ENCODE peak calls at places on chromosomes 4 and X, in five cellular contexts. One of them, this sample, is unnamed.

GRCh38 chr4:85774489-85774888 is 299.5 kb downstream of the ARHGAP24 start:
- DNase-seq in type B pancreatic cell: no peak
- DNase-seq in neural progenitor cell: no peak
- DNase-seq in GM20000: no peak
- DNase-seq in left lung: no peak
- DNase-seq in this sample: no peak

GRCh38 chrX:111086521-111087127 is 9.4 kb upstream of the PAK3 start:
- DNase-seq in left lung: no peak
- DNase-seq in neural progenitor cell: peak
- DNase-seq in GM20000: no peak
- DNase-seq in type B pancreatic cell: no peak
- DNase-seq in this sample: no peak

GRCh38 chr4:8921465-8921864 is 49.8 kb upstream of the HMX1 start:
- DNase-seq in type B pancreatic cell: no peak
- DNase-seq in GM20000: no peak
- DNase-seq in left lung: no peak
- DNase-seq in neural progenitor cell: no peak
- DNase-seq in this sample: no peak

GRCh38 chrX:48648299-48648698 is 35.3 kb upstream of the WAS start:
- DNase-seq in GM20000: peak
- DNase-seq in left lung: no peak
- DNase-seq in neural progenitor cell: peak
- DNase-seq in type B pancreatic cell: no peak
- DNase-seq in this sample: peak

GRCh38 chrX:9595131-9595530 is 130.3 kb downstream of the TBL1X start:
- DNase-seq in GM20000: no peak
- DNase-seq in type B pancreatic cell: no peak
- DNase-seq in neural progenitor cell: no peak
- DNase-seq in left lung: no peak
- DNase-seq in this sample: no peak

GRCh38 chrX:118627084-118627758 is 100.2 kb upstream of the IL13RA1 start:
- DNase-seq in GM20000: no peak
- DNase-seq in left lung: no peak
- DNase-seq in type B pancreatic cell: no peak
- DNase-seq in neural progenitor cell: no peak
- DNase-seq in this sample: no peak

GRCh38 chr4:137200322-137200721 is 332.0 kb downstream of the PCDH18 start:
- DNase-seq in type B pancreatic cell: no peak
- DNase-seq in GM20000: no peak
- DNase-seq in left lung: no peak
- DNase-seq in neural progenitor cell: no peak
- DNase-seq in this sample: no peak

GRCh38 chr4:149706942-149707341 is 108.7 kb downstream of the IQCM start:
- DNase-seq in GM20000: no peak
- DNase-seq in neural progenitor cell: no peak
- DNase-seq in left lung: no peak
- DNase-seq in type B pancreatic cell: no peak
- DNase-seq in this sample: no peak

GRCh38 chrX:85052636-85053343 is 49.1 kb downstream of the APOOL start:
- DNase-seq in type B pancreatic cell: no peak
- DNase-seq in GM20000: no peak
- DNase-seq in left lung: no peak
- DNase-seq in neural progenitor cell: no peak
- DNase-seq in this sample: no peak

GRCh38 chrX:13911581-13911980 is 94.7 kb upstream of the GPM6B start:
- DNase-seq in GM20000: no peak
- DNase-seq in type B pancreatic cell: no peak
- DNase-seq in left lung: no peak
- DNase-seq in neural progenitor cell: no peak
- DNase-seq in this sample: no peak

GRCh38 chrX:2576793-2577192 is 76.0 kb upstream of the DHRSX start:
- DNase-seq in left lung: no peak
- DNase-seq in neural progenitor cell: no peak
- DNase-seq in GM20000: no peak
- DNase-seq in type B pancreatic cell: no peak
- DNase-seq in this sample: no peak

GRCh38 chr4:140928880-140929279 is 172.7 kb upstream of the TBC1D9 start:
- DNase-seq in type B pancreatic cell: no peak
- DNase-seq in GM20000: no peak
- DNase-seq in neural progenitor cell: no peak
- DNase-seq in left lung: no peak
- DNase-seq in this sample: no peak

GRCh38 chr4:150997141-150997540 is 17.9 kb downstream of the LRBA start:
- DNase-seq in left lung: no peak
- DNase-seq in type B pancreatic cell: no peak
- DNase-seq in GM20000: no peak
- DNase-seq in neural progenitor cell: no peak
- DNase-seq in this sample: no peak

GRCh38 chr4:38782452-38783108 is at the start of gene TLR10:
- DNase-seq in left lung: no peak
- DNase-seq in GM20000: peak
- DNase-seq in type B pancreatic cell: no peak
- DNase-seq in neural progenitor cell: peak
- DNase-seq in this sample: peak

GRCh38 chr4:184310171-184310567 is 92.5 kb upstream of the ENPP6 start:
- DNase-seq in type B pancreatic cell: no peak
- DNase-seq in neural progenitor cell: no peak
- DNase-seq in left lung: peak
- DNase-seq in GM20000: peak
- DNase-seq in this sample: no peak

GRCh38 chr4:153514001-153514526 is 47.9 kb downstream of the TMEM131L start:
- DNase-seq in neural progenitor cell: no peak
- DNase-seq in type B pancreatic cell: no peak
- DNase-seq in GM20000: no peak
- DNase-seq in left lung: no peak
- DNase-seq in this sample: no peak

GRCh38 chr4:183806341-183806740 is 98.8 kb upstream of the STOX2 start:
- DNase-seq in type B pancreatic cell: no peak
- DNase-seq in left lung: no peak
- DNase-seq in GM20000: no peak
- DNase-seq in neural progenitor cell: no peak
- DNase-seq in this sample: no peak

GRCh38 chrX:95797344-95797743 is 887.3 kb upstream of the DIAPH2 start:
- DNase-seq in left lung: no peak
- DNase-seq in neural progenitor cell: no peak
- DNase-seq in GM20000: no peak
- DNase-seq in type B pancreatic cell: no peak
- DNase-seq in this sample: no peak

GRCh38 chr4:37665347-37666009 is 20.7 kb downstream of the RELL1 start:
- DNase-seq in left lung: no peak
- DNase-seq in neural progenitor cell: no peak
- DNase-seq in type B pancreatic cell: no peak
- DNase-seq in GM20000: no peak
- DNase-seq in this sample: no peak

GRCh38 chr4:147773261-147774184 is 41.6 kb downstream of the ARHGAP10 start:
- DNase-seq in neural progenitor cell: no peak
- DNase-seq in type B pancreatic cell: no peak
- DNase-seq in left lung: no peak
- DNase-seq in GM20000: no peak
- DNase-seq in this sample: no peak

GRCh38 chr4:106305435-106306055 is 10.5 kb downstream of the TBCK start:
- DNase-seq in GM20000: no peak
- DNase-seq in left lung: no peak
- DNase-seq in neural progenitor cell: no peak
- DNase-seq in type B pancreatic cell: no peak
- DNase-seq in this sample: no peak

GRCh38 chrX:9656277-9656676 is 109.4 kb downstream of the GPR143 start:
- DNase-seq in type B pancreatic cell: no peak
- DNase-seq in neural progenitor cell: no peak
- DNase-seq in GM20000: no peak
- DNase-seq in left lung: no peak
- DNase-seq in this sample: peak

GRCh38 chrX:155027509-155028066 is 944 bp downstream of the FUNDC2 start:
- DNase-seq in left lung: no peak
- DNase-seq in GM20000: no peak
- DNase-seq in neural progenitor cell: no peak
- DNase-seq in type B pancreatic cell: no peak
- DNase-seq in this sample: no peak

GRCh38 chrX:68808686-68809357 is 20.0 kb upstream of the EFNB1 start:
- DNase-seq in GM20000: no peak
- DNase-seq in left lung: no peak
- DNase-seq in type B pancreatic cell: no peak
- DNase-seq in neural progenitor cell: peak
- DNase-seq in this sample: no peak

GRCh38 chr4:85883180-85883579 is 408.2 kb downstream of the ARHGAP24 start:
- DNase-seq in neural progenitor cell: no peak
- DNase-seq in type B pancreatic cell: no peak
- DNase-seq in GM20000: no peak
- DNase-seq in left lung: no peak
- DNase-seq in this sample: no peak

GRCh38 chrX:18707442-18708049 is at the start of gene PPEF1:
- DNase-seq in left lung: no peak
- DNase-seq in GM20000: peak
- DNase-seq in type B pancreatic cell: no peak
- DNase-seq in neural progenitor cell: no peak
- DNase-seq in this sample: no peak

GRCh38 chrX:18714910-18715309 is 7.5 kb downstream of the PPEF1 start:
- DNase-seq in left lung: no peak
- DNase-seq in type B pancreatic cell: no peak
- DNase-seq in GM20000: no peak
- DNase-seq in neural progenitor cell: no peak
- DNase-seq in this sample: no peak

DNA sequence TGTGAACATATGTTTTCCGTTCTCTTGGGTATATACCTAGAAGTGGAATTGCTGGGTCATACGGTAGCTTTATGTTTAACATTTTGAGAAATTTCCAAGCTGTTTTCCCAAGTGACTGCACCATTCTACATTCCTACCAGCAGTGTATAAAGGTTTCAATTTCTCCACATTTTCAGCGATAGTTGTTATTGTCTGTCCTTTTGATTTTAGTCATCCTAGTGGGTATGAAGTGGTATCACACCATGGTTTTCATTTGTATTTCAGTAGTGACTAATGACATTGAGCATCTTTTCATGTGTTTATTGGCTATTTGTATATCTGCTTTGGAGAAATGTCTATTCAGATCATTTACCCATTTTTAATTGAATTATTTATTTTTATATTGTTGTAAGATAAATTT is 2.4 kb downstream of the PPEF1 start:
- DNase-seq in neural progenitor cell: no peak
- DNase-seq in GM20000: no peak
- DNase-seq in type B pancreatic cell: no peak
- DNase-seq in left lung: no peak
- DNase-seq in this sample: no peak
- TF ChIP-seq CTCF in neural progenitor cell: no peak
- TF ChIP-seq CTCF in GM20000: no peak
- TF ChIP-seq CTCF in type B pancreatic cell: peak
- TF ChIP-seq CTCF in left lung: no peak
- TF ChIP-seq CTCF in this sample: no peak

GRCh38 chr4:102302762-102303161 is 42.5 kb downstream of the SLC39A8 start:
- DNase-seq in type B pancreatic cell: no peak
- DNase-seq in GM20000: no peak
- DNase-seq in neural progenitor cell: no peak
- DNase-seq in left lung: no peak
- DNase-seq in this sample: no peak

GRCh38 chr4:102299708-102300107 is 45.6 kb downstream of the SLC39A8 start:
- DNase-seq in left lung: no peak
- DNase-seq in neural progenitor cell: peak
- DNase-seq in GM20000: peak
- DNase-seq in type B pancreatic cell: no peak
- DNase-seq in this sample: peak

GRCh38 chr4:102295153-102295862 is 50.0 kb downstream of the SLC39A8 start:
- DNase-seq in type B pancreatic cell: no peak
- DNase-seq in GM20000: no peak
- DNase-seq in neural progenitor cell: no peak
- DNase-seq in left lung: no peak
- DNase-seq in this sample: no peak

GRCh38 chr4:102299302-102299701 is 46.0 kb downstream of the SLC39A8 start:
- DNase-seq in neural progenitor cell: no peak
- DNase-seq in type B pancreatic cell: no peak
- DNase-seq in left lung: no peak
- DNase-seq in GM20000: no peak
- DNase-seq in this sample: no peak

DNA sequence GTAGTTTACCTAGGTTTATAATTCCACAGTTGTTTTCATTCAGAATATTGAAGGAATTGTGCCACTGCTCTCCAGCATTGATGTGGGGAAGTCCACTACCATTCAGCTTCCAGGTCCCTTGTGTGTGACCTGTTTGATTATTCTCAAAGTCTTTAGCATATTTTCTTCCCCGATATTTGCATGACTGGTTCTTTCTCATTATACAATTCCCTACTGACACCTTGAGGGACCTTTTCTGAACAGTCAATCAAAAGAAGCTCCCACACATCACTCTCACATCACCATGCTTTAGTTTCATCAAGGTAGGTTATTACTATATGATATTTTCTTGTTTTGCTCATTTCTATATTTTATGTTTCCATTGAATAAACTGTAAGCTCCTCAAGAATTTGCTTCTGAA is 44.1 kb downstream of the SLC39A8 start:
- DNase-seq in GM20000: no peak
- DNase-seq in neural progenitor cell: no peak
- DNase-seq in left lung: no peak
- DNase-seq in type B pancreatic cell: no peak
- DNase-seq in this sample: no peak
- TF ChIP-seq CTCF in GM20000: no peak
- TF ChIP-seq CTCF in neural progenitor cell: no peak
- TF ChIP-seq CTCF in left lung: no peak
- TF ChIP-seq CTCF in type B pancreatic cell: no peak
- TF ChIP-seq CTCF in this sample: no peak

GRCh38 chr4:3418029-3418762 is 23.6 kb upstream of the HGFAC start:
- DNase-seq in left lung: no peak
- DNase-seq in neural progenitor cell: no peak
- DNase-seq in type B pancreatic cell: no peak
- DNase-seq in GM20000: no peak
- DNase-seq in this sample: no peak
- TF ChIP-seq CTCF in left lung: no peak
- TF ChIP-seq CTCF in neural progenitor cell: peak
- TF ChIP-seq CTCF in type B pancreatic cell: no peak
- TF ChIP-seq CTCF in GM20000: no peak
- TF ChIP-seq CTCF in this sample: no peak

GRCh38 chr4:45033676-45034410 is 307.5 kb upstream of the GNPDA2 start:
- DNase-seq in GM20000: no peak
- DNase-seq in type B pancreatic cell: no peak
- DNase-seq in neural progenitor cell: no peak
- DNase-seq in left lung: no peak
- DNase-seq in this sample: peak

GRCh38 chr4:45030059-45030458 is 303.7 kb upstream of the GNPDA2 start:
- DNase-seq in left lung: no peak
- DNase-seq in GM20000: no peak
- DNase-seq in type B pancreatic cell: no peak
- DNase-seq in neural progenitor cell: no peak
- DNase-seq in this sample: no peak
- TF ChIP-seq CTCF in left lung: no peak
- TF ChIP-seq CTCF in GM20000: no peak
- TF ChIP-seq CTCF in type B pancreatic cell: no peak
- TF ChIP-seq CTCF in neural progenitor cell: no peak
- TF ChIP-seq CTCF in this sample: no peak

This sample was measured in nephron progenitor cell.